ENCODE peak calls at places on chromosome 12, in four cellular contexts. V, I, S and W are unnamed samples.

GRCh38 chr12:52660934-52661333 is 8.9 kb upstream of the KRT2 start:
- DNase-seq in V (no peak), I (no peak), S (no peak), W (no peak)

GRCh38 chr12:101642115-101643067 is 47.6 kb downstream of the MYBPC1 start:
- DNase-seq in V (no peak), I (no peak), S (no peak), W (no peak)

GRCh38 chr12:5912437-5913334 is 32.4 kb downstream of the ANO2 start:
- DNase-seq in V (peak; percentile 31), I (no peak), S (no peak), W (no peak)

GRCh38 chr12:116556964-116557706 is 2.0 kb upstream of the MAP1LC3B2 start:
- DNase-seq in V (peak; percentile 13), I (no peak), S (no peak), W (no peak)

GRCh38 chr12:109069307-109070231 is 17.2 kb downstream of the USP30 start:
- DNase-seq in V (no peak), I (no peak), S (no peak), W (no peak)

GRCh38 chr12:9798008-9798619 is 29.2 kb upstream of the KLRF1 start:
- DNase-seq in V (no peak), I (peak; percentile 75), S (no peak), W (no peak)

GRCh38 chr12:58443273-58443980 is 476.9 kb downstream of the LRIG3 start:
- DNase-seq in V (no peak), I (no peak), S (no peak), W (no peak)

GRCh38 chr12:131363416-131363815 is 347.5 kb upstream of the SFSWAP start:
- DNase-seq in V (no peak), I (no peak), S (no peak), W (no peak)

GRCh38 chr12:84070311-84070710 is 842.3 kb downstream of the SLC6A15 start:
- DNase-seq in V (no peak), I (no peak), S (no peak), W (peak; percentile 88)